ENCODE peak calls at places on chromosomes 4 and X, in four cellular contexts. S is coronary artery, X is astrocyte of the spinal cord, P is AG10803. J is an unnamed sample.

GRCh38 chr4:149911995-149912394 is 96.4 kb upstream of the IQCM start:
- DNase-seq in S (no peak), P (no peak), X (peak; percentile 44), J (no peak)

GRCh38 chr4:26859762-26860156 is 882 bp upstream of the STIM2 start:
- DNase-seq in P (no peak), X (no peak), S (no peak), J (no peak)

GRCh38 chr4:20520901-20521300 is 179.4 kb upstream of the PACRGL start:
- DNase-seq in P (peak; percentile 69), S (no peak), X (peak; percentile 47), J (peak; percentile 58)

GRCh38 chr4:2286904-2287593 is 25.1 kb upstream of the MXD4 start:
- DNase-seq in S (no peak), X (no peak), P (no peak), J (no peak)

GRCh38 chr4:1033840-1034551 is 22.6 kb downstream of the FGFRL1 start:
- DNase-seq in S (no peak), P (peak; percentile 84), X (peak; percentile 73), J (peak; percentile 72)

GRCh38 chrX:36019164-36019563 is 99.6 kb downstream of the CFAP47 start:
- DNase-seq in X (no peak), S (no peak), P (no peak), J (no peak)

GRCh38 chr4:48979897-48980579 is 6.0 kb upstream of the CWH43 start:
- DNase-seq in X (no peak), S (no peak), P (no peak), J (peak; percentile 12)

GRCh38 chrX:71989768-71990167 is 79.1 kb downstream of the NHSL2 start:
- DNase-seq in X (peak; percentile 55), P (peak; percentile 75), S (no peak), J (peak; percentile 85)

GRCh38 chr4:174697164-174697563 is 131.9 kb downstream of the GLRA3 start:
- DNase-seq in X (no peak), P (peak; percentile 83), S (no peak), J (peak; percentile 47)

GRCh38 chr4:114615435-114615834 is 16.8 kb downstream of the UGT8 start:
- DNase-seq in S (no peak), X (no peak), P (no peak), J (no peak)

GRCh38 chr4:133151301-133151680 is 2.2 kb downstream of the PCDH10 start:
- DNase-seq in S (peak; percentile 70), X (peak; percentile 43), P (no peak), J (peak; percentile 31)

GRCh38 chr4:18021470-18021719 is 160 bp downstream of the LCORL start:
- DNase-seq in X (no peak), P (no peak), S (peak; percentile 76), J (no peak)

GRCh38 chr4:145195167-145195952 is 15.0 kb upstream of the OTUD4 start:
- DNase-seq in X (no peak), P (no peak), S (no peak), J (no peak)

GRCh38 chr4:38179690-38180299 is 219.6 kb downstream of the PTTG2 start:
- DNase-seq in P (peak; percentile 63), S (no peak), X (peak; percentile 77), J (peak; percentile 87)

GRCh38 chrX:1500701-1501624 is 36.0 kb downstream of the P2RY8 start:
- DNase-seq in X (no peak), S (peak; percentile 43), P (no peak), J (no peak)
- H3K4me3 ChIP-seq in X (no peak overlapping the region), S (peak overlapping the region; percentile 36), P (no peak overlapping the region), J (no peak overlapping the region)

GRCh38 chr4:102730968-102731533 is 29.7 kb downstream of the MANBA start:
- DNase-seq in S (no peak), P (no peak), X (no peak), J (no peak)
- TF ChIP-seq CTCF in S (no peak), P (peak; percentile 8), X (peak; percentile 26), J (no peak)

DNA sequence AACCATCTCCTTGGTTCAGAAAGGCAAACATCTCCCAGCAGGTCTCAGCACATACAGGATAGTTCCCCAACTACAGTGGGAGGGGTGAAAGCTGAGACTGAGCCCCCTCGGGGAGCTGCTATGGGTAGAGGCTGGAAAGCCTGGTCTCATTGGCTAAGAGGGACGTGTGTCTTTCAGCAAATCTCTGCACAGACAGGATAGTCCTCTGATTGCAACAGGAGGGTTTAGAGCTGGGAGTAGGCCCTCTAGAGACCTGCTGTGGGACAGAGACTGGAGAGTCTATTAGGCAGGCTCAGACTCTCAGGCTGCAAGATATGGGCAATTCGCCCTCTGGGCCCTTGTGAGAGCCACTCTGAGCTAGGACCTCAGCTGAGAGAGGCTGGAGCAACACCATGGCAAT is 271.6 kb upstream of the GALNT7 start:
- DNase-seq in X (no peak), S (no peak), P (no peak), J (no peak)
- H3K4me3 ChIP-seq in X (no peak overlapping the region), S (no peak overlapping the region), P (no peak overlapping the region), J (no peak overlapping the region)

GRCh38 chr4:90028460-90028859 is 98.7 kb upstream of the CCSER1 start:
- DNase-seq in S (no peak), X (no peak), P (no peak), J (no peak)

GRCh38 chr4:90025248-90025647 is 101.9 kb upstream of the CCSER1 start:
- DNase-seq in S (no peak), P (no peak), X (peak; percentile 32), J (peak; percentile 16)

GRCh38 chr4:90030202-90030601 is 97.0 kb upstream of the CCSER1 start:
- DNase-seq in P (no peak), X (no peak), S (no peak), J (no peak)

GRCh38 chr4:90027565-90027964 is 99.6 kb upstream of the CCSER1 start:
- DNase-seq in X (no peak), P (no peak), S (no peak), J (no peak)

DNA sequence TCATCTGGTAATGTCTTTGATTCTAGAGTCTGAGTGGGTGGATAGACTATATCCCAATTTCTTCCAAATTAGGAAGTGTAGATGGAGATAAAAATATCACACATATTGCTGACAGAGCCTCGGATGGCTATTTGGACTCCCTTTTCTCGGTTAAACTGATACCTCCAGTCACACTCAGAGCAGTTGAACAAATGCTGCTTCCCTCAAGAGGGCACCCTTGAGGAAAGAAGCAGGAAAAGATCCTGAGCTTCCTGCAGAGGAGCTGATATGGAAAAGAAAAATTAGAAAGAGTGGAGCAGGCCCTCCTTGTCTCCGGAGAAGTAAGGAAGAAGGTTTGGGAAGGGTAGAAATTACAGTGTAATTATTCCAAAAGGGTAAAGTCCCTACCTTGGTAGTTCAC is 96.2 kb upstream of the CCSER1 start:
- DNase-seq in S (no peak), P (no peak), X (no peak), J (no peak)
- TF ChIP-seq CTCF in S (no peak), P (no peak), X (peak; percentile 33), J (no peak)

J was measured in fibroblast of pulmonary artery.